ENCODE peak calls at places on chromosome 6, in four cellular contexts. X, R, Y and B are unnamed samples.

GRCh38 chr6:37636801-37637561 is 60.7 kb downstream of the MDGA1 start:
- DNase-seq in R (no peak), X (no peak), Y (no peak), B (no peak)

GRCh38 chr6:39980839-39981580 is 46.7 kb upstream of the MOCS1 start:
- DNase-seq in Y (peak), R (peak), X (no peak), B (peak)

GRCh38 chr6:50272611-50273010 is 222.9 kb upstream of the DEFB112 start:
- DNase-seq in Y (no peak), R (no peak), X (no peak), B (no peak)

GRCh38 chr6:160347259-160348208 is 644 bp upstream of the SLC22A3 start:
- DNase-seq in X (no peak), Y (no peak), R (peak), B (no peak)

GRCh38 chr6:27791182-27791939 is 120.8 kb downstream of the OR2B2 start:
- DNase-seq in R (peak), Y (peak), X (peak), B (peak)

GRCh38 chr6:80535914-80536565 is 429.6 kb downstream of the BCKDHB start:
- DNase-seq in R (no peak), Y (peak), X (no peak), B (no peak)

GRCh38 chr6:143426025-143426424 is 24.5 kb downstream of the ADAT2 start:
- DNase-seq in R (no peak), Y (no peak), X (no peak), B (no peak)

GRCh38 chr6:169326067-169326799 is 72.6 kb upstream of the THBS2 start:
- DNase-seq in R (peak), Y (peak), X (no peak), B (no peak)

GRCh38 chr6:143549630-143550268 is 38.2 kb upstream of the FUCA2 start:
- DNase-seq in R (no peak), X (no peak), Y (no peak), B (peak)

GRCh38 chr6:10403385-10404106 is 11.3 kb downstream of the TFAP2A start:
- DNase-seq in X (no peak), R (no peak), Y (peak), B (no peak)

GRCh38 chr6:31128093-31128676 is 7.9 kb upstream of the CDSN start:
- DNase-seq in Y (peak), R (peak), X (peak), B (peak)

GRCh38 chr6:62283359-62283758 is 2.7 kb downstream of the KHDRBS2 start:
- DNase-seq in X (no peak), Y (no peak), R (no peak), B (no peak)

GRCh38 chr6:33192105-33192646 is at the start of gene COL11A2:
- DNase-seq in R (peak), Y (no peak), X (no peak), B (no peak)
- H3K4me3 ChIP-seq in R (peak), Y (peak), X (peak), B (no peak)

DNA sequence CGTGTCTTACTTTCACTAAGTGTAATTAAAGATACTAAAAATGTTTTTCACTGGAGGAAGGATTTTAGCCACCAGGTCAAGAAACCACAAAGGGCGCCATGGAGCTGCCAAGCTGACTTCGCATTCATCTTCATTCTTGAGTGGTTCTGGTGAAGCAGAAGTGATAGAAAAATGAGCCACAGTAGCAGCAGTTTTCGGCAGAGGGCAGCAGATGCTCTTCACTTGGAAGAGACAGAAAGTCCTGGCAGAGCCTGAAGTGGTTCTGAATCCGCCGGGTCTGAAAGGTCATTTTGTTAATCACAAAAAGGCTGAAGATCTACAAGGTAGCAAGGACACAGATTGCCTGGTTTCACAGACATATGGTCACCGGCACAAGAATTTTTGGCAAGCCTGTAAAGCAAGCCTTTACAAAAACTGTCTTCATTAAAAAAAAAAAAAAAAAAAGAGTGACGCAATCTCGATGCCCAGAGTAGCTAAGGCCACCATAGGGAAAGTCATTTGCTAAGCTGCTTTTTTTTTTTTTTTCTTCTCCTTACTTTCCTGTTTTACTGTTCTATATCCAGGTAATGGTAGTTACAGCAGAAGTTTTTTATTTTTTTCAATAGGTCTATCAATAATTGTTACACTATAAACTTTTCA is 345.1 kb upstream of the AGPAT4 start:
- DNase-seq in R (peak), Y (peak), X (peak), B (peak)
- TF ChIP-seq CTCF in R (peak), Y (peak), X (peak), B (peak)

GRCh38 chr6:154494592-154494991 is 15.9 kb downstream of the CNKSR3 start:
- DNase-seq in Y (no peak), X (no peak), R (no peak), B (no peak)
- H3K4me3 ChIP-seq in Y (no peak), X (no peak), R (no peak), B (no peak)

DNA sequence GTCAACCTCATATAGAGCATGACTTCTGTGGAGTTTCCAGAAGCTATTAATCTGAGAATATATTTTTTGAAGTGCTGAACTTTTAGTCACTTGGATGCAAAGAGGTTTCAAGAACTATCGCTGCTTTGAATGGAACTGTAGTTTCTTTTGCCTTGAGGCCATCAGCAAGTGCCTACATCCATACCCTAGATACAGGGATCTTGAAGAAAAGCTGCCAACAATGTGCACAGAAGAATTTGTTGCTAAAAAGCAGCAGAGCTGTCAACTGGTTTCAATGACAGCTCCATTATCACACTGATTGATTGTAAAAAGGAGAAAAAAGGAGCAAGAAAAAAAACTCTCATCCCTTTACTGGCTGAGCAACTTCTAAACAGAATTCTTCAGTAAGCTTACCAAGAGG is 251.0 kb upstream of the NRSN1 start:
- DNase-seq in R (no peak), Y (no peak), X (no peak), B (no peak)
- TF ChIP-seq CTCF in R (no peak), Y (no peak), X (no peak), B (no peak)

GRCh38 chr6:148501178-148501590 is 158.5 kb downstream of the SASH1 start:
- DNase-seq in R (no peak), X (no peak), Y (peak), B (no peak)
- H3K4me3 ChIP-seq in R (no peak), X (no peak), Y (peak), B (no peak)

DNA sequence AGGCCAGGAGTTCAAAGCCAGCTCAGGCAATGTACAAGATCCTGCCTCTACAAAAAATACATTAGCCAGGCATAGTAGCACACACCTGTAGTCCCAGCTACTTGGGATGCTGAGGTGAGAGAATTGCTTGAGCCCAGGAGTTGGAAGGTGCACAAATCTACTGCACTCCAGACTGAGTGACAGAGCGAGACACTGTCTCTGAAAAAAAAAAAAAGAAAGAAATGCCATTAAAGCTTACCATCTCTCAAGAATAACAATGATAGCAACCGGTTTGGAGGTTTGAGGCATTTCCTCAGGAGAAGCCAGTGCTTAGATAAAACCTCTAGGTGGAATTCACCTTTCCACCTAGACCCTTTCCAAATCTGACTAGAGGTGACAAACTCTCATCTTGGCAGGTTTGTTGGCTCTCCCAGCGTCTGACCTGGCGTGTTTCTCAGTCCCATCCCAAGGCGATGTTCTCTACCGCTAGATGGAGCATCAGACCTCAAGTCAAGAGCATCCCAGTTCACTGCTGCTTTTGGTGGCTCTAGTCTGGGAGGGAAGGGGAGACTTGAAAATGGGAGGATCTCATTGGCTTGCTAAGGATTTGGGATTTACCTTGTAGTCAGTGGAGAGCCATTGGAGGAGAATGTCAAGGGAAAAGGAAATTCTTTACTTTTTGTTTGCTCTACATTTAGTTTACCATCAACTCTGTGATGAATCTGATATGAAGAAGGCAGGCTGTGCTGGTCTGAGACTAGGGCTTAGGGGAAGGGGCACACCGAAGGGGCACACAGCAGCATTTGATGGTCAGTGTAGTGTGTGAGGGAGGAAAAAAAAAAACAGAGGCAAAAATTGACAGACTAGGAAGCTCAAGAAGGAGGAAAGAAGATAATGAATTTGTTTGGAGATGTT is 67.9 kb downstream of the NCOA7 start:
- DNase-seq in Y (peak), R (peak), X (no peak), B (peak)
- TF ChIP-seq CTCF in Y (peak), R (peak), X (peak), B (peak)